ENCODE peak calls at places on chromosomes 11 and 22, in four cellular contexts. B is adrenal gland, Q is kidney, A is fibroblast of villous mesenchyme. Z is an unnamed sample.

GRCh38 chr22:21003782-21004181 is 1.9 kb upstream of the THAP7 start:
- DNase-seq in B (no peak), Q (peak), A (no peak), Z (no peak)

GRCh38 chr11:26839911-26840705 is 118.2 kb upstream of the SLC5A12 start:
- DNase-seq in B (no peak), Q (no peak), A (no peak), Z (no peak)

GRCh38 chr22:44743804-44744211 is 8.6 kb upstream of the ARHGAP8 start:
- DNase-seq in B (no peak), Q (no peak), A (peak), Z (no peak)

GRCh38 chr22:21690401-21690801 is 24.6 kb downstream of the PPIL2 start:
- DNase-seq in B (no peak), Q (no peak), A (no peak), Z (no peak)

GRCh38 chr11:12963789-12964536 is 45.2 kb upstream of the RASSF10 start:
- DNase-seq in B (peak), Q (no peak), A (peak), Z (no peak)

GRCh38 chr11:121494355-121495099 is 41.8 kb upstream of the SORL1-AS1 start:
- DNase-seq in B (no peak), Q (no peak), A (no peak), Z (no peak)

GRCh38 chr11:60775420-60775961 is 9.6 kb upstream of the MS4A10 start:
- DNase-seq in B (peak), Q (peak), A (peak), Z (peak)

GRCh38 chr22:48138427-48138826 is 1376.0 kb downstream of the TBC1D22A start:
- DNase-seq in B (no peak), Q (no peak), A (no peak), Z (no peak)

GRCh38 chr11:12159351-12160099 is 49.1 kb downstream of the MICAL2 start:
- DNase-seq in B (no peak), Q (no peak), A (peak), Z (no peak)

GRCh38 chr11:129223701-129224149 is 31.6 kb upstream of the ARHGAP32 start:
- DNase-seq in B (no peak), Q (no peak), A (peak), Z (no peak)

GRCh38 chr11:102267602-102268001 is 49.7 kb upstream of the BIRC3 start:
- DNase-seq in B (peak), Q (no peak), A (peak), Z (no peak)

GRCh38 chr22:30234786-30235470 is 11.6 kb downstream of the LIF start:
- DNase-seq in B (peak), Q (no peak), A (peak), Z (no peak)

GRCh38 chr11:6926208-6927029 is at the start of gene ZNF215:
- DNase-seq in B (peak), Q (peak), A (peak), Z (peak)

GRCh38 chr22:35697142-35697541 is 20.5 kb upstream of the APOL5 start:
- DNase-seq in B (no peak), Q (no peak), A (no peak), Z (no peak)

GRCh38 chr11:74493816-74494630 is 499 bp upstream of the LIPT2 start:
- DNase-seq in B (no peak), Q (no peak), A (peak), Z (no peak)

GRCh38 chr22:46652930-46653331 is 32.7 kb downstream of the GRAMD4 start:
- DNase-seq in B (no peak), Q (no peak), A (peak), Z (no peak)

GRCh38 chr11:41307371-41308080 is 151.9 kb downstream of the LRRC4C start:
- DNase-seq in B (no peak), Q (no peak), A (no peak), Z (no peak)

GRCh38 chr22:29190051-29190450 is 15.6 kb upstream of the EMID1 start:
- DNase-seq in B (no peak), Q (peak), A (no peak), Z (peak)

GRCh38 chr11:2097356-2097997 is 41.7 kb downstream of the IGF2 start:
- DNase-seq in B (peak), Q (peak), A (peak), Z (peak)

GRCh38 chr11:120565436-120566155 is 54.0 kb downstream of the GRIK4 start:
- DNase-seq in B (no peak), Q (no peak), A (no peak), Z (peak)

GRCh38 chr11:12822623-12823022 is 148.4 kb downstream of the TEAD1 start:
- DNase-seq in B (no peak), Q (no peak), A (no peak), Z (no peak)

GRCh38 chr11:69674267-69674885 is 777 bp downstream of the LTO1 start:
- DNase-seq in B (peak), Q (no peak), A (peak), Z (no peak)

GRCh38 chr11:6200975-6201374 is 2.0 kb downstream of the OR52W1 start:
- DNase-seq in B (peak), Q (no peak), A (peak), Z (no peak)

GRCh38 chr11:65781152-65781961 is 581 bp upstream of the AP5B1 start:
- DNase-seq in B (no peak), Q (peak), A (no peak), Z (peak)

GRCh38 chr11:126310229-126310991 is 6.5 kb downstream of the DCPS start:
- DNase-seq in B (peak), Q (peak), A (peak), Z (no peak)

GRCh38 chr22:40385041-40385782 is 14.8 kb downstream of the SGSM3 start:
- DNase-seq in B (no peak), Q (no peak), A (no peak), Z (no peak)

GRCh38 chr11:94558932-94559331 is 8.2 kb upstream of the PIWIL4 start:
- DNase-seq in B (no peak), Q (no peak), A (no peak), Z (no peak)

GRCh38 chr11:118673361-118674093 is 5.9 kb downstream of the TREH start:
- DNase-seq in B (no peak), Q (no peak), A (no peak), Z (no peak)

GRCh38 chr11:58965246-58965985 is 26.1 kb downstream of the GLYATL1 start:
- DNase-seq in B (no peak), Q (no peak), A (no peak), Z (no peak)

GRCh38 chr11:115222218-115222862 is 281.9 kb downstream of the CADM1 start:
- DNase-seq in B (peak), Q (no peak), A (peak), Z (no peak)

GRCh38 chr11:108912587-108912986 is 247.7 kb downstream of the DDX10 start:
- DNase-seq in B (no peak), Q (no peak), A (peak), Z (no peak)

GRCh38 chr22:35887296-35887875 is 141.2 kb downstream of the RBFOX2 start:
- DNase-seq in B (no peak), Q (no peak), A (no peak), Z (no peak)

GRCh38 chr11:72676874-72677341 is 2.7 kb upstream of the PDE2A start:
- DNase-seq in B (peak), Q (peak), A (peak), Z (no peak)

GRCh38 chr11:2400761-2401435 is 348 bp downstream of the TSSC4 start:
- DNase-seq in B (no peak), Q (no peak), A (peak), Z (no peak)

DNA sequence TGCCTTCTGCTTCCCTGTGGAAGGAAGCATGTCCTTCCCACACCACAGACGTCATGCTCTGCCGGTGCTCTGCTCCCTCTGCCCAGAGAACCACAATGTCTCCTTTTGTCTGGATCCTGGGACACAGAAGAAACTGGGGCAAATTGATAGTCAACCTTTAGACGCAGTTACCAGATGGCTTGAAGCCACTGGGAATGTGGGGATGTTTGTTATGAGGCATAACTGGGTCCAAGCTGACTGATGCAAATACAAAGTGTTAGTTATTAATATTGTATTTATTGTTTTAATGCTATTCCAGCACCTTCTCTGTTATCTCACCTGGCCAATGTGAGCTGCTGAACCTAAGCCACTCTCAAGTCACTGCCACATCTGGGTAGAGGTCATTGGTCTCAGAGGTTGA is 322.2 kb downstream of the SHANK2 start:
- DNase-seq in B (no peak), Q (peak), A (no peak), Z (no peak)
- TF ChIP-seq CTCF in B (no peak), Q (no peak), A (no peak), Z (no peak)

GRCh38 chr22:42905217-42905616 is 48.1 kb upstream of the ARFGAP3 start:
- DNase-seq in B (no peak), Q (no peak), A (no peak), Z (no peak)

GRCh38 chr22:42904049-42904448 is 47.0 kb upstream of the ARFGAP3 start:
- DNase-seq in B (no peak), Q (no peak), A (no peak), Z (no peak)

GRCh38 chr22:42905702-42906183 is 48.7 kb upstream of the ARFGAP3 start:
- DNase-seq in B (peak), Q (peak), A (no peak), Z (no peak)

GRCh38 chr22:42902875-42903510 is 45.9 kb upstream of the ARFGAP3 start:
- DNase-seq in B (no peak), Q (no peak), A (peak), Z (no peak)

DNA sequence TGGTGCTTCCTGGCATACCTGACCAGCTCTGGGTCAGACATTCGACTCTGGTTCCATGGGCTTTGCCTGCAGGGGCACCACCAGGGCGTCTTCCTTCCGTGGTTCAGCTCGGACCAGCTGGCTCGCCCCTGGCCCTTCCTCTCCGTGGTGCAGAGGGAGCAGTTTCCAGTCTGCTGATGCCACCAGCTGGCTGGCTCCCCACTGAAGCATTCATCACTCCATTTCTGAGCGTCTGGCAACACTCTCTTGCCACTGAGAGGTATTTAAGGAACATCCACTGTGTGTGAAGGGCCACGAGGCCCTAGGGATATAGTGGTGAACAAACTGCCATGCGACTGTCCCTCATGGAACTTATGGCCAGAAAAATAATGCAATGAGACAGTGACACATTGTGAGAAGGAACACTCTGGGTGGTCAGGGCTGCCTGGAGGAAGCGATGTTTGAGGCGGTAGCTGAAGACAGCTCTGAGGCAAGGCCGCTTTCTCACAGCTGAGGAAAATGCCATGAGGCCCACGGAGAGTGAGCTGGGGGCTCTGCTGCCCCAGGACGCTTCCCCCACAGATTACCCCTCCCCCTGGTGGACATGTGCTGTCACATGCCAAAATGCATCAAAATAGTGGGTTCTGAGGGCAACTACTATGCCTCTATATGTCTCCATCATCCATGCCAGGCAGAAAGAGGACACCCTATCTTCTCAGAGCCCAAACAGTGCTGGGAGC is 44.9 kb upstream of the ARFGAP3 start:
- DNase-seq in B (no peak), Q (no peak), A (no peak), Z (no peak)
- TF ChIP-seq CTCF in B (no peak), Q (no peak), A (peak), Z (peak)

GRCh38 chr11:506238-506949 is 648 bp downstream of the RNH1 start:
- DNase-seq in B (peak), Q (peak), A (peak), Z (no peak)
- TF ChIP-seq CTCF in B (no peak), Q (peak), A (no peak), Z (peak)

GRCh38 chr11:127993788-127994187 is 593.6 kb downstream of the ETS1 start:
- DNase-seq in B (no peak), Q (no peak), A (no peak), Z (no peak)
- TF ChIP-seq CTCF in B (no peak), Q (no peak), A (no peak), Z (peak)

GRCh38 chr11:978073-978720 is 52.5 kb downstream of the AP2A2 start:
- DNase-seq in B (peak), Q (no peak), A (no peak), Z (no peak)

GRCh38 chr11:976431-977160 is 50.9 kb downstream of the AP2A2 start:
- DNase-seq in B (no peak), Q (no peak), A (no peak), Z (no peak)

GRCh38 chr11:978781-979180 is 53.1 kb downstream of the AP2A2 start:
- DNase-seq in B (no peak), Q (no peak), A (no peak), Z (no peak)

GRCh38 chr11:973237-973636 is 47.6 kb downstream of the AP2A2 start:
- DNase-seq in B (no peak), Q (no peak), A (no peak), Z (no peak)

DNA sequence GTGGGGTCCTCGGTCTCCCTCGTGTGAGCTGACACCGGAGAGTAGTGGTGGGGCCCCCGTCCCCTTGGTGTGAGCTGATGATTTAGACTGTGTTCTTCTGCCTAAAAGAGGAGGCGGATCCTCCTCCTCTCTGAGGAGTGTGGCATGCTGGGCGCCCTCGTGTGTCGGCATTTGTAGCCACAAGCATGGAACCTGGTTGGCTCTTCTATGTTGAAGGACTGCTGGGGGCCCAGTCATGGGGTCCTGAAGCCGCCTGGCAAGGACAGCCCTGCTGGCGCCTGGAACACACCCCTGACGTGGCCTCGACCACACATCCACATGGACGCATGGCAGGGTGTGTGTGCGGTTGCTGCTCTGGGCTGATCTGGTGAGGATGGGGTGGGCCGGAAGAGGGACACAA is 50.2 kb downstream of the AP2A2 start:
- DNase-seq in B (no peak), Q (peak), A (peak), Z (no peak)
- TF ChIP-seq CTCF in B (no peak), Q (no peak), A (peak), Z (peak)

Z was measured in chondrocyte.